ENCODE peak calls at places on chromosomes 5 and 9, in nine cellular contexts. D is GM06990, S is glutamatergic neuron, O is colonic mucosa, X is H9, R is uterus, M is nephron progenitor cell, W is prostate gland, C is activated B cell treated with CpG ODN at 0.5 μM for 24 hours. Z is an unnamed sample.

GRCh38 chr5:14273207-14273767 is 130.1 kb downstream of the TRIO start:
- DNase-seq in D (no peak), R (no peak), X (no peak), S (no peak), C (no peak), W (no peak), O (no peak), M (no peak), Z (no peak)

GRCh38 chr9:136273244-136273865 is 27.7 kb upstream of the QSOX2 start:
- DNase-seq in S (no peak), X (no peak), D (no peak), C (no peak), M (no peak), W (no peak), O (no peak), R (no peak), Z (no peak)

GRCh38 chr5:65128226-65128625 is 353.5 kb downstream of the ADAMTS6 start:
- DNase-seq in R (no peak), S (no peak), X (no peak), M (peak), D (no peak), O (no peak), C (no peak), W (no peak), Z (no peak)

GRCh38 chr5:157458835-157459234 is 1.2 kb upstream of the NIPAL4 start:
- DNase-seq in X (no peak), R (no peak), S (no peak), M (no peak), C (no peak), D (no peak), O (no peak), W (no peak), Z (no peak)

GRCh38 chr9:136686534-136686793 is 793 bp downstream of the AGPAT2 start:
- DNase-seq in X (no peak), D (no peak), S (no peak), O (no peak), R (no peak), M (no peak), C (no peak), W (no peak), Z (no peak)

GRCh38 chr5:173329370-173330150 is 1.3 kb upstream of the STC2 start:
- DNase-seq in X (peak), S (peak), D (peak), C (no peak), R (no peak), M (peak), W (no peak), O (no peak), Z (peak)

GRCh38 chr9:16286160-16286559 is 584.3 kb downstream of the BNC2 start:
- DNase-seq in C (no peak), S (no peak), R (no peak), M (no peak), W (no peak), O (no peak), X (peak), D (no peak), Z (no peak)

GRCh38 chr5:148820778-148821395 is 5.5 kb upstream of the ADRB2 start:
- DNase-seq in D (no peak), C (no peak), O (no peak), R (no peak), S (peak), X (no peak), M (peak), W (no peak), Z (no peak)

GRCh38 chr5:127988149-127988755 is 95.3 kb upstream of the SLC12A2 start:
- DNase-seq in R (no peak), O (no peak), D (no peak), S (no peak), X (no peak), M (no peak), W (no peak), C (no peak), Z (no peak)

GRCh38 chr5:142977363-142978051 is 207.3 kb downstream of the ARHGAP26 start:
- DNase-seq in R (no peak), W (no peak), C (no peak), D (no peak), M (no peak), O (no peak), S (no peak), X (no peak), Z (no peak)

GRCh38 chr9:4497855-4498254 is 7.6 kb downstream of the SLC1A1 start:
- DNase-seq in W (no peak), X (no peak), R (no peak), S (no peak), D (no peak), O (no peak), C (no peak), M (no peak), Z (no peak)

GRCh38 chr9:130423272-130423671 is 21.5 kb upstream of the ASS1 start:
- DNase-seq in X (peak), W (no peak), O (no peak), M (no peak), R (no peak), D (no peak), S (no peak), C (no peak), Z (no peak)

GRCh38 chr9:34963577-34963976 is 5.5 kb downstream of the PHF24 start:
- DNase-seq in D (no peak), W (no peak), R (no peak), X (no peak), C (no peak), S (no peak), O (no peak), M (no peak), Z (no peak)

GRCh38 chr5:174167080-174167910 is 121.8 kb downstream of the NSG2 start:
- DNase-seq in S (no peak), R (no peak), C (no peak), D (no peak), W (no peak), O (no peak), M (no peak), X (no peak), Z (no peak)

GRCh38 chr9:131839281-131840084 is 99.6 kb upstream of the RAPGEF1 start:
- DNase-seq in R (no peak), M (no peak), C (no peak), S (peak), X (no peak), O (no peak), D (no peak), W (no peak), Z (no peak)

GRCh38 chr9:136671646-136672430 is 9.1 kb downstream of the EGFL7 start:
- DNase-seq in M (peak), C (peak), S (peak), W (no peak), X (peak), D (no peak), O (no peak), R (no peak), Z (peak)

GRCh38 chr9:97321681-97322080 is 14.2 kb downstream of the CCDC180 start:
- DNase-seq in O (no peak), C (no peak), R (no peak), X (no peak), S (no peak), M (no peak), D (no peak), W (no peak), Z (no peak)

GRCh38 chr5:37005946-37006540 is 129.5 kb downstream of the NIPBL start:
- DNase-seq in X (no peak), W (no peak), O (no peak), D (no peak), R (no peak), S (no peak), M (no peak), C (no peak), Z (no peak)

GRCh38 chr9:22379272-22379671 is 67.4 kb upstream of the DMRTA1 start:
- DNase-seq in M (no peak), O (no peak), X (no peak), S (no peak), D (no peak), C (no peak), R (no peak), W (no peak), Z (no peak)

GRCh38 chr5:158387499-158387898 is 528.6 kb upstream of the CLINT1 start:
- DNase-seq in O (no peak), X (no peak), S (no peak), D (no peak), M (no peak), C (no peak), R (no peak), W (no peak), Z (no peak)

GRCh38 chr9:98594551-98595160 is 114.1 kb downstream of the GABBR2 start:
- DNase-seq in S (no peak), O (no peak), M (no peak), X (no peak), W (no peak), C (no peak), D (no peak), R (no peak), Z (no peak)

GRCh38 chr5:72189135-72189534 is 81.9 kb downstream of the MAP1B start:
- DNase-seq in C (no peak), W (no peak), O (no peak), S (no peak), X (no peak), R (no peak), D (no peak), M (no peak), Z (no peak)

GRCh38 chr5:107469485-107469884 is 201.3 kb downstream of the EFNA5 start:
- DNase-seq in D (no peak), S (no peak), X (no peak), O (no peak), M (no peak), C (no peak), W (no peak), R (no peak), Z (no peak)

GRCh38 chr9:133050781-133051180 is 11.0 kb upstream of the CEL start:
- DNase-seq in S (no peak), C (no peak), M (no peak), W (no peak), X (no peak), O (peak), D (no peak), R (no peak), Z (no peak)

GRCh38 chr9:91117959-91118651 is 243.6 kb downstream of the AUH start:
- DNase-seq in D (no peak), X (peak), W (peak), R (peak), O (peak), S (peak), M (peak), C (no peak), Z (no peak)

GRCh38 chr9:7258688-7259396 is 501.1 kb downstream of the KDM4C start:
- DNase-seq in O (no peak), M (no peak), W (no peak), S (no peak), X (no peak), R (no peak), C (no peak), D (no peak), Z (no peak)

GRCh38 chr5:72266862-72267261 is 53.2 kb downstream of the MRPS27 start:
- DNase-seq in R (no peak), X (no peak), O (no peak), S (no peak), C (no peak), W (no peak), D (no peak), M (no peak), Z (no peak)

GRCh38 chr9:108050894-108051293 is 561.3 kb upstream of the KLF4 start:
- DNase-seq in C (no peak), W (no peak), R (no peak), M (no peak), X (no peak), S (no peak), D (no peak), O (peak), Z (no peak)

GRCh38 chr9:12698293-12698692 is 5.1 kb downstream of the TYRP1 start:
- DNase-seq in X (no peak), W (no peak), R (no peak), M (no peak), O (no peak), C (no peak), S (no peak), D (no peak), Z (no peak)

GRCh38 chr5:31753700-31754461 is 115.0 kb downstream of the PDZD2 start:
- DNase-seq in S (no peak), C (no peak), W (no peak), D (no peak), R (no peak), X (no peak), O (no peak), M (no peak), Z (no peak)

GRCh38 chr5:159319822-159320221 is 10.5 kb downstream of the IL12B start:
- DNase-seq in R (no peak), C (no peak), M (no peak), S (no peak), X (no peak), D (no peak), W (no peak), O (no peak), Z (no peak)

GRCh38 chr5:142404046-142404477 is 79.2 kb upstream of the SPRY4 start:
- DNase-seq in X (no peak), S (no peak), W (no peak), R (no peak), M (no peak), O (no peak), D (no peak), C (no peak), Z (no peak)

GRCh38 chr9:93093449-93094293 is 2.3 kb upstream of the CARD19 start:
- DNase-seq in O (peak), D (peak), R (peak), C (no peak), W (no peak), S (peak), M (no peak), X (no peak), Z (no peak)

GRCh38 chr5:172276214-172276613 is 7.3 kb downstream of the UBTD2 start:
- DNase-seq in S (no peak), O (no peak), W (no peak), M (no peak), R (no peak), D (no peak), C (no peak), X (no peak), Z (no peak)

GRCh38 chr5:90690317-90690716 is 131.7 kb downstream of the ADGRV1 start:
- DNase-seq in M (no peak), D (no peak), R (no peak), O (no peak), X (no peak), S (no peak), C (no peak), W (no peak), Z (no peak)

GRCh38 chr9:134328341-134328840 is 2.1 kb downstream of the RXRA start:
- DNase-seq in W (no peak), M (no peak), O (peak), D (no peak), R (no peak), X (no peak), C (no peak), S (peak), Z (no peak)

GRCh38 chr9:119284587-119285337 is 84.5 kb downstream of the BRINP1 start:
- DNase-seq in O (no peak), W (peak), R (no peak), S (no peak), X (no peak), M (no peak), C (no peak), D (no peak), Z (no peak)

GRCh38 chr5:137580030-137580429 is 80.9 kb upstream of the SPOCK1 start:
- DNase-seq in R (no peak), W (no peak), C (no peak), D (no peak), O (no peak), X (no peak), M (no peak), S (no peak), Z (no peak)

GRCh38 chr9:137749511-137749910 is 128.1 kb upstream of the CACNA1B start:
- DNase-seq in M (no peak), C (no peak), O (no peak), W (no peak), S (no peak), X (no peak), D (no peak), R (no peak), Z (no peak)

GRCh38 chr5:103295871-103296270 is 37.3 kb downstream of the MACIR start:
- DNase-seq in S (no peak), O (no peak), X (no peak), W (no peak), R (no peak), M (no peak), C (no peak), D (no peak), Z (no peak)
- TF ChIP-seq CTCF in S (no peak), O (no peak), X (no peak), W (no peak), R (no peak), M (no peak), C (no peak), D (peak), Z (no peak)

DNA sequence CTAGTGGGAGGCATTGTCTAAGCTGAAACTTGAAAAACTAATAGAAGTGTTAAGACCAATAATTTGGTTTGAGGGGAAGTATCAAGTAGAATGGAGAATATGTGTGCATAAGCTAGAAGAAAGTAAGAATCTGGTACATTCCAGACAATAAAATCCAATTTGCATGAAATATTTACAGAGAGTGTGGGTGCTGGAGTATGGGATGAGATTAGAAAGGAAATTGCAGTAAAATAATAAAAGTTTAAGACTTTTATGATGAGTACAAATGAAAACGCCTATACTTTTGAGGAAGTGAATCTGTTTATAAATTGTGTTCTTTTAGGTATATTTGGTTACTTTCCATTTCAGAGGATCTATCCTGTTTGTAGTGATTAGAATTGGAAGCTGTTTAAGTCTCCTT is 165.4 kb upstream of the TNC start:
- DNase-seq in W (no peak), M (no peak), R (no peak), O (no peak), S (no peak), C (no peak), D (no peak), X (no peak), Z (no peak)
- TF ChIP-seq CTCF in W (no peak), M (no peak), R (no peak), O (no peak), S (no peak), C (no peak), D (no peak), X (no peak), Z (no peak)

GRCh38 chr5:45089870-45090269 is 281.1 kb downstream of the MRPS30 start:
- DNase-seq in W (no peak), M (no peak), O (no peak), C (no peak), R (no peak), X (no peak), D (no peak), S (no peak), Z (no peak)
- TF ChIP-seq CTCF in W (no peak), M (no peak), O (no peak), C (no peak), R (no peak), X (peak), D (no peak), S (no peak), Z (no peak)

GRCh38 chr5:132495672-132496630 is 5.4 kb upstream of the IRF1 start:
- DNase-seq in C (peak), R (peak), W (peak), X (peak), D (peak), S (peak), O (peak), M (peak), Z (peak)
- TF ChIP-seq CTCF in C (no peak), R (peak), W (no peak), X (no peak), D (peak), S (no peak), O (no peak), M (no peak), Z (peak)

GRCh38 chr9:121700831-121701419 is 49.5 kb downstream of the DAB2IP start:
- DNase-seq in S (peak), D (no peak), W (no peak), C (no peak), M (no peak), R (no peak), O (no peak), X (no peak), Z (no peak)

GRCh38 chr9:121700165-121700830 is 48.9 kb downstream of the DAB2IP start:
- DNase-seq in S (peak), W (peak), D (no peak), O (peak), M (peak), R (peak), C (peak), X (peak), Z (peak)

GRCh38 chr9:121704281-121704680 is 52.8 kb downstream of the DAB2IP start:
- DNase-seq in R (no peak), O (no peak), X (no peak), S (no peak), D (no peak), C (no peak), W (no peak), M (no peak), Z (no peak)

GRCh38 chr9:121701736-121702261 is 50.4 kb downstream of the DAB2IP start:
- DNase-seq in M (no peak), S (no peak), W (no peak), R (no peak), D (no peak), O (no peak), X (no peak), C (no peak), Z (no peak)

GRCh38 chr9:121703014-121703734 is 51.7 kb downstream of the DAB2IP start:
- DNase-seq in X (no peak), W (no peak), R (no peak), C (no peak), S (no peak), O (no peak), D (no peak), M (no peak), Z (no peak)
- TF ChIP-seq CTCF in X (peak), W (no peak), R (no peak), C (no peak), S (no peak), O (no peak), D (peak), M (no peak), Z (peak)

GRCh38 chr5:155008669-155009068 is 4.9 kb upstream of the KIF4B start:
- DNase-seq in X (no peak), C (no peak), M (no peak), W (no peak), D (no peak), S (no peak), R (no peak), O (no peak), Z (no peak)

GRCh38 chr5:154999865-155000264 is 13.7 kb upstream of the KIF4B start:
- DNase-seq in M (no peak), S (no peak), O (no peak), W (no peak), C (no peak), R (no peak), D (no peak), X (no peak), Z (no peak)

GRCh38 chr5:155001523-155001922 is 12.0 kb upstream of the KIF4B start:
- DNase-seq in O (no peak), X (no peak), W (no peak), S (no peak), C (no peak), D (no peak), M (no peak), R (no peak), Z (no peak)

GRCh38 chr5:155004138-155004744 is 9.3 kb upstream of the KIF4B start:
- DNase-seq in O (no peak), D (peak), C (no peak), X (peak), S (peak), M (peak), R (no peak), W (no peak), Z (no peak)
- TF ChIP-seq CTCF in O (peak), D (peak), C (no peak), X (peak), S (no peak), M (peak), R (no peak), W (no peak), Z (peak)

GRCh38 chr9:9912459-9912858 is 700.3 kb downstream of the PTPRD start:
- DNase-seq in M (no peak), D (no peak), C (no peak), R (no peak), W (no peak), S (no peak), X (no peak), O (no peak), Z (no peak)

GRCh38 chr9:9913276-9913832 is 699.4 kb downstream of the PTPRD start:
- DNase-seq in W (no peak), O (no peak), R (no peak), C (no peak), S (no peak), M (no peak), X (no peak), D (no peak), Z (no peak)

GRCh38 chr9:9917400-9917799 is 695.4 kb downstream of the PTPRD start:
- DNase-seq in M (no peak), D (no peak), S (no peak), O (no peak), C (no peak), W (no peak), X (no peak), R (no peak), Z (no peak)

GRCh38 chr9:9919174-9919573 is 693.6 kb downstream of the PTPRD start:
- DNase-seq in D (no peak), W (no peak), S (no peak), O (no peak), R (no peak), M (no peak), X (peak), C (no peak), Z (no peak)

DNA sequence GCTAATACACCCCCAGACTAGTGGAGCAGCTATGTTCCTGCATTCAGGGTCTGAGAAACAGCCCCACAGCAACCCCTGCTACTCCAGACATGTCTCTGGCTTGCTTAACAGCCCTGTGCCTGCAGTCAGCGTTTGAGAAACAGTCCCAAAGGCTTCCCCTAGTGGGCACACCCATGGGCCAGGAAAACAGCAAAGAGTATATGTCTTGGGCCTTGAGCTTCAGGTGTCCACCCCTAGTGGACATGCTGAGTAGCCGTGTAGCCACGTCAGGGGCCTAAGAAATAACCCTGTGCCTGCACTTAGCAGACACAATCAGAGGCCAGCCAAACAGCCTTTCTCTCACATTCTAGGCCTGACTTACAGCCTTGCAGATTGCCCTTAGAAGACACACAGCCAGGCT is 698.6 kb downstream of the PTPRD start:
- DNase-seq in S (no peak), C (no peak), M (no peak), D (no peak), O (no peak), R (no peak), X (peak), W (no peak), Z (no peak)
- TF ChIP-seq CTCF in S (no peak), C (no peak), M (no peak), D (no peak), O (no peak), R (no peak), X (peak), W (no peak), Z (peak)

GRCh38 chr9:83204047-83204446 is 141.1 kb upstream of the RASEF start:
- DNase-seq in X (no peak), D (no peak), O (no peak), M (no peak), R (no peak), C (no peak), W (no peak), S (no peak), Z (no peak)
- TF ChIP-seq CTCF in X (peak), D (no peak), O (peak), M (no peak), R (no peak), C (no peak), W (no peak), S (no peak), Z (peak)

GRCh38 chr5:53996008-53996407 is 314.4 kb downstream of the ARL15 start:
- DNase-seq in M (no peak), C (no peak), S (no peak), O (no peak), X (no peak), R (no peak), W (no peak), D (no peak), Z (no peak)
- TF ChIP-seq CTCF in M (no peak), C (no peak), S (no peak), O (no peak), X (no peak), R (no peak), W (no peak), D (no peak), Z (no peak)

Z was measured in progenitor cell of endocrine pancreas.